ENCODE peak calls at places on chromosomes 12 and 14, in four cellular contexts. One of them, this sample, is unnamed.

GRCh38 chr12:50062733-50063452 is 5.5 kb downstream of the ASIC1 start:
- DNase-seq in LoVo: no peak
- DNase-seq in activated naive CD4-positive, alpha-beta T cell treated with anti-CD3 and anti-CD28 coated beads, Interleukin-2, amount 10 ng/mL, durations not matched to agents 7 days and 5 days: no peak
- DNase-seq in stimulated activated CD4-positive, alpha-beta T cell treated with anti-CD3 and anti-CD28 coated beads, Interleukin-4, amount 100 ng/mL, for 24 hours: no peak
- DNase-seq in this sample: no peak

GRCh38 chr12:58920956-58921861 is 905 bp upstream of the LRIG3 start:
- DNase-seq in LoVo: no peak
- DNase-seq in activated naive CD4-positive, alpha-beta T cell treated with anti-CD3 and anti-CD28 coated beads, Interleukin-2, amount 10 ng/mL, durations not matched to agents 7 days and 5 days: no peak
- DNase-seq in stimulated activated CD4-positive, alpha-beta T cell treated with anti-CD3 and anti-CD28 coated beads, Interleukin-4, amount 100 ng/mL, for 24 hours: no peak
- DNase-seq in this sample: no peak

GRCh38 chr12:91687052-91688017 is 458.3 kb downstream of the BTG1 start:
- DNase-seq in LoVo: peak; percentile 76
- DNase-seq in activated naive CD4-positive, alpha-beta T cell treated with anti-CD3 and anti-CD28 coated beads, Interleukin-2, amount 10 ng/mL, durations not matched to agents 7 days and 5 days: peak; percentile 50
- DNase-seq in stimulated activated CD4-positive, alpha-beta T cell treated with anti-CD3 and anti-CD28 coated beads, Interleukin-4, amount 100 ng/mL, for 24 hours: peak; percentile 12
- DNase-seq in this sample: peak; percentile 58

GRCh38 chr12:121295123-121295745 is 1.3 kb downstream of the CAMKK2 start:
- DNase-seq in LoVo: no peak
- DNase-seq in activated naive CD4-positive, alpha-beta T cell treated with anti-CD3 and anti-CD28 coated beads, Interleukin-2, amount 10 ng/mL, durations not matched to agents 7 days and 5 days: peak; percentile 34
- DNase-seq in stimulated activated CD4-positive, alpha-beta T cell treated with anti-CD3 and anti-CD28 coated beads, Interleukin-4, amount 100 ng/mL, for 24 hours: peak; percentile 7
- DNase-seq in this sample: peak; percentile 31

GRCh38 chr12:90585640-90586304 is 369.2 kb downstream of the CCER1 start:
- DNase-seq in LoVo: no peak
- DNase-seq in activated naive CD4-positive, alpha-beta T cell treated with anti-CD3 and anti-CD28 coated beads, Interleukin-2, amount 10 ng/mL, durations not matched to agents 7 days and 5 days: no peak
- DNase-seq in stimulated activated CD4-positive, alpha-beta T cell treated with anti-CD3 and anti-CD28 coated beads, Interleukin-4, amount 100 ng/mL, for 24 hours: no peak
- DNase-seq in this sample: no peak

GRCh38 chr12:106304001-106304421 is 1.5 kb downstream of the TCP11L2 start:
- DNase-seq in LoVo: no peak
- DNase-seq in activated naive CD4-positive, alpha-beta T cell treated with anti-CD3 and anti-CD28 coated beads, Interleukin-2, amount 10 ng/mL, durations not matched to agents 7 days and 5 days: no peak
- DNase-seq in stimulated activated CD4-positive, alpha-beta T cell treated with anti-CD3 and anti-CD28 coated beads, Interleukin-4, amount 100 ng/mL, for 24 hours: peak; percentile 7
- DNase-seq in this sample: no peak

GRCh38 chr12:3680919-3681594 is 71.9 kb downstream of the CRACR2A start:
- DNase-seq in LoVo: no peak
- DNase-seq in activated naive CD4-positive, alpha-beta T cell treated with anti-CD3 and anti-CD28 coated beads, Interleukin-2, amount 10 ng/mL, durations not matched to agents 7 days and 5 days: no peak
- DNase-seq in stimulated activated CD4-positive, alpha-beta T cell treated with anti-CD3 and anti-CD28 coated beads, Interleukin-4, amount 100 ng/mL, for 24 hours: no peak
- DNase-seq in this sample: no peak

GRCh38 chr12:67006612-67007011 is 262.5 kb upstream of the CAND1 start:
- DNase-seq in LoVo: no peak
- DNase-seq in activated naive CD4-positive, alpha-beta T cell treated with anti-CD3 and anti-CD28 coated beads, Interleukin-2, amount 10 ng/mL, durations not matched to agents 7 days and 5 days: no peak
- DNase-seq in stimulated activated CD4-positive, alpha-beta T cell treated with anti-CD3 and anti-CD28 coated beads, Interleukin-4, amount 100 ng/mL, for 24 hours: no peak
- DNase-seq in this sample: no peak

GRCh38 chr14:72613196-72613974 is 280.5 kb downstream of the DPF3 start:
- DNase-seq in LoVo: no peak
- DNase-seq in activated naive CD4-positive, alpha-beta T cell treated with anti-CD3 and anti-CD28 coated beads, Interleukin-2, amount 10 ng/mL, durations not matched to agents 7 days and 5 days: no peak
- DNase-seq in stimulated activated CD4-positive, alpha-beta T cell treated with anti-CD3 and anti-CD28 coated beads, Interleukin-4, amount 100 ng/mL, for 24 hours: peak; percentile 2
- DNase-seq in this sample: peak; percentile 9

GRCh38 chr14:68689426-68689825 is 103.4 kb downstream of the ZFP36L1 start:
- DNase-seq in LoVo: no peak
- DNase-seq in activated naive CD4-positive, alpha-beta T cell treated with anti-CD3 and anti-CD28 coated beads, Interleukin-2, amount 10 ng/mL, durations not matched to agents 7 days and 5 days: no peak
- DNase-seq in stimulated activated CD4-positive, alpha-beta T cell treated with anti-CD3 and anti-CD28 coated beads, Interleukin-4, amount 100 ng/mL, for 24 hours: no peak
- DNase-seq in this sample: no peak

GRCh38 chr12:32400866-32401265 is 1.5 kb downstream of the FGD4 start:
- DNase-seq in LoVo: peak; percentile 52
- DNase-seq in activated naive CD4-positive, alpha-beta T cell treated with anti-CD3 and anti-CD28 coated beads, Interleukin-2, amount 10 ng/mL, durations not matched to agents 7 days and 5 days: no peak
- DNase-seq in stimulated activated CD4-positive, alpha-beta T cell treated with anti-CD3 and anti-CD28 coated beads, Interleukin-4, amount 100 ng/mL, for 24 hours: no peak
- DNase-seq in this sample: no peak

GRCh38 chr14:58073516-58073915 is 78.5 kb downstream of the ARMH4 start:
- DNase-seq in LoVo: no peak
- DNase-seq in activated naive CD4-positive, alpha-beta T cell treated with anti-CD3 and anti-CD28 coated beads, Interleukin-2, amount 10 ng/mL, durations not matched to agents 7 days and 5 days: no peak
- DNase-seq in stimulated activated CD4-positive, alpha-beta T cell treated with anti-CD3 and anti-CD28 coated beads, Interleukin-4, amount 100 ng/mL, for 24 hours: no peak
- DNase-seq in this sample: no peak

GRCh38 chr12:81896771-81897170 is 137.6 kb upstream of the PPFIA2 start:
- DNase-seq in LoVo: no peak
- DNase-seq in activated naive CD4-positive, alpha-beta T cell treated with anti-CD3 and anti-CD28 coated beads, Interleukin-2, amount 10 ng/mL, durations not matched to agents 7 days and 5 days: no peak
- DNase-seq in stimulated activated CD4-positive, alpha-beta T cell treated with anti-CD3 and anti-CD28 coated beads, Interleukin-4, amount 100 ng/mL, for 24 hours: no peak
- DNase-seq in this sample: no peak

GRCh38 chr12:56104815-56105476 is 587 bp downstream of the PA2G4 start:
- DNase-seq in LoVo: no peak
- DNase-seq in activated naive CD4-positive, alpha-beta T cell treated with anti-CD3 and anti-CD28 coated beads, Interleukin-2, amount 10 ng/mL, durations not matched to agents 7 days and 5 days: peak; percentile 42
- DNase-seq in stimulated activated CD4-positive, alpha-beta T cell treated with anti-CD3 and anti-CD28 coated beads, Interleukin-4, amount 100 ng/mL, for 24 hours: peak; percentile 33
- DNase-seq in this sample: peak; percentile 46

This sample was measured in activated CD8-positive, alpha-beta T cell treated with anti-CD3 and anti-CD28 coated beads, Interleukin-2, amount 10 ng/mL, durations not matched to agents 7 days and 5 days.